ENCODE peak calls at places on chromosomes 4 and X, in eight cellular contexts. One of them, this sample, is unnamed.

GRCh38 chr4:122827899-122828601 is 1.4 kb downstream of the FGF2 start:
- DNase-seq in stomach: no peak
- DNase-seq in spleen: no peak
- DNase-seq in K562: peak
- DNase-seq in sigmoid colon: peak
- DNase-seq in GM23338: peak
- DNase-seq in suprapubic skin: peak
- DNase-seq in GM12891: peak
- DNase-seq in this sample: peak

GRCh38 chr4:14924945-14925344 is 77.3 kb upstream of the CPEB2 start:
- DNase-seq in GM12891: no peak
- DNase-seq in spleen: peak
- DNase-seq in suprapubic skin: no peak
- DNase-seq in K562: no peak
- DNase-seq in sigmoid colon: no peak
- DNase-seq in stomach: no peak
- DNase-seq in GM23338: no peak
- DNase-seq in this sample: no peak

GRCh38 chr4:77187231-77187630 is 30.2 kb downstream of the CCNG2 start:
- DNase-seq in sigmoid colon: no peak
- DNase-seq in GM23338: no peak
- DNase-seq in spleen: no peak
- DNase-seq in suprapubic skin: no peak
- DNase-seq in GM12891: no peak
- DNase-seq in stomach: no peak
- DNase-seq in K562: no peak
- DNase-seq in this sample: no peak

GRCh38 chrX:39721570-39722279 is 376.0 kb downstream of the BCOR start:
- DNase-seq in GM12891: no peak
- DNase-seq in suprapubic skin: no peak
- DNase-seq in spleen: no peak
- DNase-seq in sigmoid colon: no peak
- DNase-seq in stomach: no peak
- DNase-seq in GM23338: no peak
- DNase-seq in K562: no peak
- DNase-seq in this sample: peak

GRCh38 chrX:21728276-21728968 is 29.5 kb downstream of the SMPX start:
- DNase-seq in stomach: no peak
- DNase-seq in GM23338: no peak
- DNase-seq in spleen: no peak
- DNase-seq in K562: no peak
- DNase-seq in GM12891: no peak
- DNase-seq in sigmoid colon: no peak
- DNase-seq in suprapubic skin: no peak
- DNase-seq in this sample: no peak

GRCh38 chr4:663438-664428 is 10.3 kb downstream of the ATP5ME start:
- DNase-seq in spleen: peak
- DNase-seq in K562: no peak
- DNase-seq in GM12891: peak
- DNase-seq in sigmoid colon: peak
- DNase-seq in stomach: peak
- DNase-seq in GM23338: peak
- DNase-seq in suprapubic skin: peak
- DNase-seq in this sample: no peak

GRCh38 chr4:52713456-52713937 is 37.7 kb downstream of the ERVMER34-1 start:
- DNase-seq in sigmoid colon: no peak
- DNase-seq in GM23338: no peak
- DNase-seq in stomach: no peak
- DNase-seq in K562: no peak
- DNase-seq in spleen: no peak
- DNase-seq in GM12891: no peak
- DNase-seq in suprapubic skin: no peak
- DNase-seq in this sample: peak

GRCh38 chrX:13288671-13289070 is 31.2 kb downstream of the ATXN3L start:
- DNase-seq in GM23338: no peak
- DNase-seq in sigmoid colon: no peak
- DNase-seq in suprapubic skin: no peak
- DNase-seq in K562: no peak
- DNase-seq in GM12891: no peak
- DNase-seq in spleen: no peak
- DNase-seq in stomach: no peak
- DNase-seq in this sample: no peak

GRCh38 chr4:141636771-141637460 is 533 bp downstream of the IL15 start:
- DNase-seq in GM12891: peak
- DNase-seq in spleen: peak
- DNase-seq in stomach: peak
- DNase-seq in sigmoid colon: peak
- DNase-seq in GM23338: peak
- DNase-seq in suprapubic skin: peak
- DNase-seq in K562: peak
- DNase-seq in this sample: peak

GRCh38 chr4:94232519-94232918 is 24.9 kb downstream of the SMARCAD1 start:
- DNase-seq in GM23338: no peak
- DNase-seq in suprapubic skin: no peak
- DNase-seq in spleen: no peak
- DNase-seq in stomach: no peak
- DNase-seq in sigmoid colon: no peak
- DNase-seq in GM12891: no peak
- DNase-seq in K562: no peak
- DNase-seq in this sample: no peak

GRCh38 chr4:70880739-70881138 is 21.4 kb upstream of the MOB1B start:
- DNase-seq in GM12891: no peak
- DNase-seq in suprapubic skin: no peak
- DNase-seq in GM23338: no peak
- DNase-seq in sigmoid colon: no peak
- DNase-seq in K562: no peak
- DNase-seq in stomach: no peak
- DNase-seq in spleen: no peak
- DNase-seq in this sample: no peak

GRCh38 chrX:17638731-17639130 is 98.6 kb upstream of the SCML1 start:
- DNase-seq in sigmoid colon: no peak
- DNase-seq in GM23338: no peak
- DNase-seq in stomach: no peak
- DNase-seq in suprapubic skin: no peak
- DNase-seq in spleen: no peak
- DNase-seq in GM12891: no peak
- DNase-seq in K562: no peak
- DNase-seq in this sample: no peak

GRCh38 chrX:18674788-18675735 is 3.2 kb upstream of the RS1 start:
- DNase-seq in sigmoid colon: peak
- DNase-seq in GM23338: peak
- DNase-seq in K562: peak
- DNase-seq in suprapubic skin: peak
- DNase-seq in GM12891: peak
- DNase-seq in spleen: peak
- DNase-seq in stomach: peak
- DNase-seq in this sample: peak
- TF ChIP-seq POLR2AphosphoS5 in sigmoid colon: peak
- TF ChIP-seq POLR2AphosphoS5 in GM23338: no peak
- TF ChIP-seq POLR2AphosphoS5 in K562: no peak
- TF ChIP-seq POLR2AphosphoS5 in suprapubic skin: no peak
- TF ChIP-seq POLR2AphosphoS5 in GM12891: no peak
- TF ChIP-seq POLR2AphosphoS5 in spleen: peak
- TF ChIP-seq POLR2AphosphoS5 in stomach: peak
- TF ChIP-seq POLR2AphosphoS5 in this sample: no peak

GRCh38 chr4:143380651-143381050 is 44.0 kb downstream of the GAB1 start:
- DNase-seq in suprapubic skin: no peak
- DNase-seq in K562: no peak
- DNase-seq in GM12891: no peak
- DNase-seq in sigmoid colon: no peak
- DNase-seq in stomach: no peak
- DNase-seq in spleen: no peak
- DNase-seq in GM23338: no peak
- DNase-seq in this sample: no peak

GRCh38 chr4:143381171-143382118 is 44.8 kb downstream of the GAB1 start:
- DNase-seq in sigmoid colon: peak
- DNase-seq in GM23338: peak
- DNase-seq in spleen: no peak
- DNase-seq in K562: peak
- DNase-seq in suprapubic skin: peak
- DNase-seq in stomach: peak
- DNase-seq in GM12891: no peak
- DNase-seq in this sample: peak

GRCh38 chr4:143386812-143387211 is 50.1 kb downstream of the GAB1 start:
- DNase-seq in K562: no peak
- DNase-seq in spleen: no peak
- DNase-seq in suprapubic skin: no peak
- DNase-seq in stomach: no peak
- DNase-seq in sigmoid colon: no peak
- DNase-seq in GM23338: peak
- DNase-seq in GM12891: no peak
- DNase-seq in this sample: no peak

GRCh38 chr4:143382539-143382938 is 45.9 kb downstream of the GAB1 start:
- DNase-seq in stomach: no peak
- DNase-seq in GM23338: no peak
- DNase-seq in sigmoid colon: no peak
- DNase-seq in suprapubic skin: no peak
- DNase-seq in GM12891: no peak
- DNase-seq in spleen: no peak
- DNase-seq in K562: no peak
- DNase-seq in this sample: peak

DNA sequence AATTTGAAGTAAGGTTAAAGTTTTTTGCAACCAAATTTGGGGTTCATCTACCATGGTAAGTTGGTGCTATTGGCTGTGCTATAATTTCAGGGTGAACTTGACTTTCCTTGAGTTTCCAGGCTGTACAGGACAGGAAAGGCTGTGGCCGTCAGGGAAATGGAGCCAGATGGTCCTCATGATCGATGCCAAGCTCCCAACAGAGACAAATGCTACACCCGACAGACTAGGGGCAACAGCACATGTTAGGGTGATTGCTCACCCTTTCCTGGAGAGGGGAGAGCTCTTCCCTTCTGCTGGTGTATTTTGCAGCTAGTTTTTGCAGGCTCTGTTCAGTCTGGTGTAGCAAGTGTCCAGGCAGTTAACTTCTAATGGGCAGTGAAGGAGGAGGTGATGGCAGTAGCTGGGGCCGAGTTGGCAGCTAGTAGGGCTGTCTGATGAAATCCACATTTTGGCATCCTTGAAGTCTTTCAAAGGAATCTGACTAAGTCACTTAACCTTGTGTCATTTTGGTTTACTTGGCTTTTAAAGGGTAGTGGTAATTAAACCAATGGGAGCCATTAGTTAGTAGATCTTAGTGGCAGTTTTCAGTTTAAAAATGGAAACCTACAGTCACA is 47.8 kb downstream of the GAB1 start:
- DNase-seq in spleen: no peak
- DNase-seq in stomach: no peak
- DNase-seq in K562: no peak
- DNase-seq in sigmoid colon: no peak
- DNase-seq in GM12891: no peak
- DNase-seq in suprapubic skin: no peak
- DNase-seq in GM23338: no peak
- DNase-seq in this sample: peak
- TF ChIP-seq POLR2AphosphoS5 in spleen: no peak
- TF ChIP-seq POLR2AphosphoS5 in stomach: no peak
- TF ChIP-seq POLR2AphosphoS5 in K562: no peak
- TF ChIP-seq POLR2AphosphoS5 in sigmoid colon: no peak
- TF ChIP-seq POLR2AphosphoS5 in GM12891: no peak
- TF ChIP-seq POLR2AphosphoS5 in suprapubic skin: no peak
- TF ChIP-seq POLR2AphosphoS5 in GM23338: no peak
- TF ChIP-seq POLR2AphosphoS5 in this sample: no peak

DNA sequence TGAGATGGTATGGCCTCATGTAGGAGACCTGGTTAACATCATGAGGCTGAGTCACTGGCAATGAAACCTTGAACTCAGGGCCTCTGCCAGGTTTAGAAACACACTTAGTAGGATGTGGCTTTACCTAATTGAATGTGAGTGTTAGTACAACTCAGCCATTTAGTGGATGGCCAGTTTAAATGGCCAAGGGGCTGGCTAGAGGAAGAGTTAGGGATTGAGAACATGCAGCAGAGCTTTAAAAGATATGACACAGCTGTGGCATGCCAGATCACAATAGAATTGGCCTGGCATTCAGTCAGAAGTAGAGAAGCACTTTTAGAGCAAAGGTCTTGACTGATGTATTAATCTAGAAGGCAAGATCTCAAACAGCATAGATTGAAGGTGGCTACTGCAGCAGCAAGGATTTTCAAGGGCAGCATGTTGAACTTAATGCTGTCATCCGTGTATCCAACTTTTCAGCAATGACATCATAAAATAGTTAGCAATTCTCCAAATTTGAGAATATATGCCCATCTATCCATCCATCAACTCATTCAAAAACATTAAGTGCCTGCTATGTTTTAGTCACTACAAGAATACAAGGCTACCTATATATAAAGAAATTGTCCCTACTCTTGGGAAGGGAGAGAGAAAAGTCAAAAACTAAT is 170.4 kb downstream of the FRAS1 start:
- DNase-seq in suprapubic skin: no peak
- DNase-seq in sigmoid colon: no peak
- DNase-seq in GM23338: no peak
- DNase-seq in K562: no peak
- DNase-seq in spleen: no peak
- DNase-seq in stomach: no peak
- DNase-seq in GM12891: no peak
- DNase-seq in this sample: no peak
- TF ChIP-seq POLR2AphosphoS5 in suprapubic skin: no peak
- TF ChIP-seq POLR2AphosphoS5 in sigmoid colon: no peak
- TF ChIP-seq POLR2AphosphoS5 in GM23338: no peak
- TF ChIP-seq POLR2AphosphoS5 in K562: no peak
- TF ChIP-seq POLR2AphosphoS5 in spleen: no peak
- TF ChIP-seq POLR2AphosphoS5 in stomach: no peak
- TF ChIP-seq POLR2AphosphoS5 in GM12891: no peak
- TF ChIP-seq POLR2AphosphoS5 in this sample: no peak

DNA sequence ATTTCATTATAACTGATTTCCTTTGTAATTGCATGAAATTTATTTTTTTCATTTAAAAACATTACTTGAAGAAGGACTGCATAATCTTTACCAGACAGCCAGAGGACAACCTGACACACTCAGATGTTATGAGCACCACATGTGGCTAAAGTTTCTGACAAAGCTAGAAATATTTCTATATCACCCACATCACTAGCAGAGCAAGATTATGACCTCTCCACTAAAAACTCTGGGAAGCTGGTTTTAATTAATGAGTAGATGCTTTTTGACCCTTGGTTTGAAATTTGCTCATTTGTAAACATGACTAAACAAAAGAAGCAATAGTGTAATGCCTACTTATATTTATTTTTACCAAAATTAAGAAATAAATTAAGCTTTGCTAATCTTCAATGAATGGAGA is 661.5 kb upstream of the EPHA5 start:
- DNase-seq in stomach: no peak
- DNase-seq in suprapubic skin: no peak
- DNase-seq in GM23338: no peak
- DNase-seq in GM12891: no peak
- DNase-seq in sigmoid colon: no peak
- DNase-seq in spleen: no peak
- DNase-seq in K562: no peak
- DNase-seq in this sample: no peak
- TF ChIP-seq POLR2AphosphoS5 in stomach: no peak
- TF ChIP-seq POLR2AphosphoS5 in suprapubic skin: no peak
- TF ChIP-seq POLR2AphosphoS5 in GM23338: no peak
- TF ChIP-seq POLR2AphosphoS5 in GM12891: no peak
- TF ChIP-seq POLR2AphosphoS5 in sigmoid colon: no peak
- TF ChIP-seq POLR2AphosphoS5 in spleen: no peak
- TF ChIP-seq POLR2AphosphoS5 in K562: no peak
- TF ChIP-seq POLR2AphosphoS5 in this sample: no peak

GRCh38 chrX:2474963-2475726 is 25.6 kb downstream of the DHRSX start:
- DNase-seq in K562: peak
- DNase-seq in stomach: no peak
- DNase-seq in GM23338: peak
- DNase-seq in spleen: peak
- DNase-seq in suprapubic skin: peak
- DNase-seq in GM12891: no peak
- DNase-seq in sigmoid colon: no peak
- DNase-seq in this sample: no peak
- TF ChIP-seq POLR2AphosphoS5 in K562: no peak
- TF ChIP-seq POLR2AphosphoS5 in stomach: no peak
- TF ChIP-seq POLR2AphosphoS5 in GM23338: no peak
- TF ChIP-seq POLR2AphosphoS5 in spleen: no peak
- TF ChIP-seq POLR2AphosphoS5 in suprapubic skin: no peak
- TF ChIP-seq POLR2AphosphoS5 in GM12891: no peak
- TF ChIP-seq POLR2AphosphoS5 in sigmoid colon: no peak
- TF ChIP-seq POLR2AphosphoS5 in this sample: no peak

This sample was measured in endothelial cell of umbilical vein.